ENCODE peak calls at places on chromosomes 12 and 14, in four cellular contexts. Q is ovary; A is CD8-positive, alpha-beta T cell; L is pancreas. R is an unnamed sample.

GRCh38 chr14:23174785-23175184 is 8.7 kb downstream of the SLC7A8 start:
- DNase-seq in Q (no peak), A (no peak), L (no peak), R (no peak)

GRCh38 chr14:99271288-99271941 is 582 bp downstream of the BCL11B start:
- DNase-seq in Q (no peak), A (no peak), L (no peak), R (no peak)

GRCh38 chr12:116798719-116799118 is 60.6 kb downstream of the RNFT2 start:
- DNase-seq in Q (no peak), A (no peak), L (no peak), R (no peak)

GRCh38 chr12:386651-387050 is 2.5 kb downstream of the KDM5A start:
- DNase-seq in Q (no peak), A (no peak), L (no peak), R (peak)

GRCh38 chr12:32365473-32366064 is 33.8 kb upstream of the FGD4 start:
- DNase-seq in Q (no peak), A (peak), L (no peak), R (peak)

GRCh38 chr12:113932411-113933196 is 33.5 kb downstream of the RBM19 start:
- DNase-seq in Q (peak), A (no peak), L (no peak), R (peak)

GRCh38 chr14:75486317-75486716 is 36.0 kb upstream of the BATF start:
- DNase-seq in Q (no peak), A (no peak), L (no peak), R (no peak)

GRCh38 chr12:109897029-109897428 is 3.0 kb upstream of the TCHP start:
- DNase-seq in Q (no peak), A (no peak), L (no peak), R (no peak)

GRCh38 chr14:63078606-63079005 is 33.3 kb upstream of the KCNH5 start:
- DNase-seq in Q (no peak), A (no peak), L (no peak), R (no peak)

GRCh38 chr14:39492267-39492666 is 60.0 kb upstream of the FBXO33 start:
- DNase-seq in Q (no peak), A (no peak), L (no peak), R (peak)

GRCh38 chr14:102319351-102320032 is at the start of gene ZNF839:
- DNase-seq in Q (peak), A (peak), L (peak), R (peak)
- H3K27ac ChIP-seq in Q (peak), A (peak), L (peak), R (peak)

GRCh38 chr14:91317381-91318313 is 73.1 kb upstream of the GPR68 start:
- DNase-seq in Q (peak), A (peak), L (peak), R (no peak)
- TF ChIP-seq CTCF in Q (no peak), A (no peak), L (no peak), R (peak)

GRCh38 chr12:89236237-89236636 is 116.1 kb downstream of the DUSP6 start:
- DNase-seq in Q (no peak), A (no peak), L (no peak), R (no peak)

GRCh38 chr12:89236748-89237428 is 115.4 kb downstream of the DUSP6 start:
- DNase-seq in Q (no peak), A (no peak), L (no peak), R (peak)

GRCh38 chr12:89234324-89235114 is 117.8 kb downstream of the DUSP6 start:
- DNase-seq in Q (no peak), A (no peak), L (no peak), R (no peak)

GRCh38 chr12:89237763-89238162 is 114.5 kb downstream of the DUSP6 start:
- DNase-seq in Q (no peak), A (no peak), L (no peak), R (no peak)

DNA sequence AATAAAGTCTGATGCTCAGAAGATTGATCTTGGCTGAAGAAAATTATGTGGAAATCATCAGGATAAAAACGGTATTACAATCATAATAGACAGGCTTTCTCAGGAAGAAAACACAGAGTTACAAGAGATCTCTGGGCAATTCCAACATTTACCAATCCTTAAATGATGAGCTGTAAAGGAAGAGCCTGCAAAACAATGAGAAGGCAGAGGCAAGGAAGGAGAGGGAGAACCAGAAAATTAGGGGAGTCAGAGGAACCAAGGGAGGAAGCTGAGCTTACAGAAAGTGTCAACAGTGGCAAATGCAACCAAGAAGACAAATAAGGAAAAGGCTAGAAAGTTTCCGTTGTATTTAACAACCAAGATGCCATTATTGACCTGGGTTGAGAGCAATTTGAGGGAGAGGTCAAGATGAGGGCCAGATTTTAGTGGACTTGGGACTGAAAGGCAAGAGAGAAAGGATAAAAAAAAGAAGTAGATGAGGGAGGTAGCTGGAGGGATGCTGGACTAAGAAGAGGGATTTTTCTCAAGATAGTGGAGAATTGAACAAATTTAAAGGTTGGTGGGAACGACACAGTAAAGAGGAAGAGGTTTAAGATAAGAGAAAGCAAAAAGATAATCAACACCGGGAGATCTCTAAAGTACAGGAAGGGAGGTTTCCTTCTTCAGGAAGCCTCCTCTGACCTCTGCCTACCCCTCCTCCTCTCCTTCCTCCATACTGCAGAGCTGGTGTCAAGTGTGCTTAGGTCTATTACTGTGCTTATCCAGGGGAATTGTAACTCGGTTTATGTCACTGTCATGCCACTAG is 116.9 kb downstream of the DUSP6 start:
- DNase-seq in Q (no peak), A (no peak), L (no peak), R (no peak)
- H3K4me3 ChIP-seq in Q (no peak), A (no peak), L (no peak), R (no peak)

GRCh38 chr12:8034802-8035201 is 2.3 kb downstream of the FOXJ2 start:
- DNase-seq in Q (no peak), A (no peak), L (no peak), R (no peak)
- H3K27ac ChIP-seq in Q (no peak), A (no peak), L (peak), R (no peak)

GRCh38 chr14:33839193-33840076 is 111.4 kb downstream of the EGLN3 start:
- DNase-seq in Q (peak), A (peak), L (no peak), R (peak)
- TF ChIP-seq CTCF in Q (peak), A (peak), L (peak), R (peak)

DNA sequence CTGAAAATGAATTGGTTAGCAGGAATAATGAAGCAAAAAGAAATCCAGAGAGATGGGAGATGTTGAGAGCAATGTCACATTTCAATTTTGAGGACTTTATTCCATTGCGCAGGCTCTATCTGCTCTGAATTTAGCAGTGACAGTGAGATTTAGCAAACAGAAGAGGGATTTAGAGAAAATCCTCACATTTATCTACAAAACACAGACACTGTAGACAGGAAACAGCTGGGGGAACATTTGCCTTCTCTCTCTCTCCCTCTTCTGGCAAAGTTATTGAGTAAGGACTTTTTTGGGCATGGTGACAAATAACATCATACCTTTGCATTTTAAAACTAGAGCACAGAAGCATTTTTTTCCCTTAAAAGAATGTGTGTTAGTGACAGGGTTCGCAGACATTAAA is at the start of gene IGF1:
- DNase-seq in Q (no peak), A (no peak), L (no peak), R (no peak)
- H3K4me3 ChIP-seq in Q (peak), A (no peak), L (no peak), R (no peak)

R was measured in brain microvascular endothelial cell.